ENCODE peak calls at places on chromosomes 5 and 9, in ten cellular contexts. One of them, this sample, is unnamed. For H3K27me3, the result is how much of the 10 kb centered on the place peaks cover.

GRCh38 chr9:137492464-137493162 is 33.5 kb upstream of the NSMF start:
- DNase-seq in GM23338: peak
- DNase-seq in upper lobe of left lung: no peak
- DNase-seq in stomach: no peak
- DNase-seq in vagina: no peak
- DNase-seq in HepG2: no peak
- DNase-seq in sigmoid colon: no peak
- DNase-seq in transverse colon: peak
- DNase-seq in HCT116: peak
- DNase-seq in breast epithelium: no peak
- DNase-seq in this sample: no peak

GRCh38 chr5:129111351-129111750 is 16.8 kb downstream of the ISOC1 start:
- DNase-seq in upper lobe of left lung: no peak
- DNase-seq in sigmoid colon: no peak
- DNase-seq in breast epithelium: no peak
- DNase-seq in HCT116: no peak
- DNase-seq in GM23338: no peak
- DNase-seq in vagina: no peak
- DNase-seq in transverse colon: no peak
- DNase-seq in HepG2: no peak
- DNase-seq in stomach: no peak
- DNase-seq in this sample: no peak

GRCh38 chr9:36551129-36551528 is 21.6 kb upstream of the MELK start:
- DNase-seq in breast epithelium: no peak
- DNase-seq in transverse colon: no peak
- DNase-seq in GM23338: no peak
- DNase-seq in sigmoid colon: no peak
- DNase-seq in vagina: no peak
- DNase-seq in HCT116: no peak
- DNase-seq in HepG2: no peak
- DNase-seq in stomach: no peak
- DNase-seq in upper lobe of left lung: no peak
- DNase-seq in this sample: no peak

GRCh38 chr5:179558912-179559279 is 8.5 kb downstream of the RUFY1 start:
- DNase-seq in HepG2: peak
- DNase-seq in GM23338: peak
- DNase-seq in upper lobe of left lung: peak
- DNase-seq in transverse colon: peak
- DNase-seq in vagina: no peak
- DNase-seq in sigmoid colon: no peak
- DNase-seq in stomach: peak
- DNase-seq in HCT116: no peak
- DNase-seq in breast epithelium: no peak
- DNase-seq in this sample: peak

GRCh38 chr5:98069876-98070512 is 703.5 kb upstream of the RGMB start:
- DNase-seq in transverse colon: no peak
- DNase-seq in sigmoid colon: no peak
- DNase-seq in vagina: no peak
- DNase-seq in breast epithelium: no peak
- DNase-seq in HCT116: no peak
- DNase-seq in stomach: no peak
- DNase-seq in HepG2: no peak
- DNase-seq in GM23338: no peak
- DNase-seq in upper lobe of left lung: no peak
- DNase-seq in this sample: no peak

GRCh38 chr9:81193362-81194339 is 495.7 kb downstream of the TLE1 start:
- DNase-seq in transverse colon: no peak
- DNase-seq in breast epithelium: no peak
- DNase-seq in stomach: no peak
- DNase-seq in GM23338: no peak
- DNase-seq in vagina: no peak
- DNase-seq in upper lobe of left lung: no peak
- DNase-seq in sigmoid colon: no peak
- DNase-seq in HepG2: no peak
- DNase-seq in HCT116: no peak
- DNase-seq in this sample: no peak

GRCh38 chr5:32474201-32474854 is 29.8 kb upstream of the ZFR start:
- DNase-seq in breast epithelium: no peak
- DNase-seq in vagina: no peak
- DNase-seq in HCT116: no peak
- DNase-seq in GM23338: no peak
- DNase-seq in transverse colon: peak
- DNase-seq in stomach: no peak
- DNase-seq in upper lobe of left lung: no peak
- DNase-seq in sigmoid colon: no peak
- DNase-seq in HepG2: no peak
- DNase-seq in this sample: no peak

GRCh38 chr9:136205707-136205992 is 722 bp upstream of the LHX3 start:
- DNase-seq in sigmoid colon: no peak
- DNase-seq in transverse colon: no peak
- DNase-seq in HepG2: no peak
- DNase-seq in HCT116: no peak
- DNase-seq in GM23338: no peak
- DNase-seq in breast epithelium: no peak
- DNase-seq in stomach: no peak
- DNase-seq in vagina: no peak
- DNase-seq in upper lobe of left lung: peak
- DNase-seq in this sample: no peak

GRCh38 chr5:136769900-136770684 is 404.7 kb upstream of the TRPC7 start:
- DNase-seq in vagina: no peak
- DNase-seq in GM23338: peak
- DNase-seq in sigmoid colon: peak
- DNase-seq in breast epithelium: peak
- DNase-seq in transverse colon: peak
- DNase-seq in HCT116: peak
- DNase-seq in upper lobe of left lung: no peak
- DNase-seq in stomach: peak
- DNase-seq in HepG2: peak
- DNase-seq in this sample: no peak

GRCh38 chr5:143592648-143593047 is 189.2 kb upstream of the NR3C1 start:
- DNase-seq in breast epithelium: no peak
- DNase-seq in stomach: no peak
- DNase-seq in HCT116: no peak
- DNase-seq in vagina: no peak
- DNase-seq in sigmoid colon: no peak
- DNase-seq in transverse colon: no peak
- DNase-seq in HepG2: no peak
- DNase-seq in GM23338: no peak
- DNase-seq in upper lobe of left lung: peak
- DNase-seq in this sample: no peak

GRCh38 chr9:34987160-34988040 is 2.1 kb upstream of the DNAJB5 start:
- DNase-seq in upper lobe of left lung: no peak
- DNase-seq in HepG2: no peak
- DNase-seq in transverse colon: no peak
- DNase-seq in sigmoid colon: no peak
- DNase-seq in HCT116: no peak
- DNase-seq in vagina: no peak
- DNase-seq in stomach: no peak
- DNase-seq in GM23338: no peak
- DNase-seq in breast epithelium: no peak
- DNase-seq in this sample: no peak
- H3K27ac ChIP-seq in upper lobe of left lung: no peak
- H3K27ac ChIP-seq in HepG2: no peak
- H3K27ac ChIP-seq in transverse colon: no peak
- H3K27ac ChIP-seq in sigmoid colon: no peak
- H3K27ac ChIP-seq in HCT116: no peak
- H3K27ac ChIP-seq in vagina: no peak
- H3K27ac ChIP-seq in stomach: no peak
- H3K27ac ChIP-seq in GM23338: no peak
- H3K27ac ChIP-seq in breast epithelium: no peak
- H3K27ac ChIP-seq in this sample: no peak

GRCh38 chr5:78541058-78541624 is 107.4 kb downstream of the LHFPL2 start:
- DNase-seq in GM23338: no peak
- DNase-seq in vagina: no peak
- DNase-seq in stomach: no peak
- DNase-seq in sigmoid colon: peak
- DNase-seq in HepG2: no peak
- DNase-seq in HCT116: no peak
- DNase-seq in upper lobe of left lung: no peak
- DNase-seq in breast epithelium: no peak
- DNase-seq in transverse colon: no peak
- DNase-seq in this sample: no peak

GRCh38 chr5:78542321-78542840 is 106.2 kb downstream of the LHFPL2 start:
- DNase-seq in GM23338: no peak
- DNase-seq in vagina: peak
- DNase-seq in sigmoid colon: peak
- DNase-seq in HCT116: no peak
- DNase-seq in stomach: no peak
- DNase-seq in transverse colon: no peak
- DNase-seq in breast epithelium: no peak
- DNase-seq in upper lobe of left lung: no peak
- DNase-seq in HepG2: no peak
- DNase-seq in this sample: no peak

GRCh38 chr5:78537821-78538220 is 110.8 kb downstream of the LHFPL2 start:
- DNase-seq in sigmoid colon: peak
- DNase-seq in HepG2: peak
- DNase-seq in HCT116: no peak
- DNase-seq in vagina: no peak
- DNase-seq in transverse colon: no peak
- DNase-seq in GM23338: peak
- DNase-seq in upper lobe of left lung: no peak
- DNase-seq in stomach: no peak
- DNase-seq in breast epithelium: no peak
- DNase-seq in this sample: no peak

GRCh38 chr5:78538240-78538850 is 110.2 kb downstream of the LHFPL2 start:
- DNase-seq in breast epithelium: no peak
- DNase-seq in HepG2: no peak
- DNase-seq in sigmoid colon: peak
- DNase-seq in stomach: no peak
- DNase-seq in upper lobe of left lung: no peak
- DNase-seq in HCT116: no peak
- DNase-seq in transverse colon: no peak
- DNase-seq in GM23338: no peak
- DNase-seq in vagina: no peak
- DNase-seq in this sample: no peak

GRCh38 chr5:78540335-78541057 is 108.1 kb downstream of the LHFPL2 start:
- DNase-seq in upper lobe of left lung: no peak
- DNase-seq in vagina: no peak
- DNase-seq in HepG2: no peak
- DNase-seq in sigmoid colon: peak
- DNase-seq in transverse colon: no peak
- DNase-seq in HCT116: no peak
- DNase-seq in GM23338: no peak
- DNase-seq in stomach: no peak
- DNase-seq in breast epithelium: peak
- DNase-seq in this sample: no peak
- TF ChIP-seq POLR2AphosphoS5 in upper lobe of left lung: no peak
- TF ChIP-seq POLR2AphosphoS5 in vagina: no peak
- TF ChIP-seq POLR2AphosphoS5 in HepG2: no peak
- TF ChIP-seq POLR2AphosphoS5 in sigmoid colon: peak
- TF ChIP-seq POLR2AphosphoS5 in transverse colon: no peak
- TF ChIP-seq POLR2AphosphoS5 in HCT116: no peak
- TF ChIP-seq POLR2AphosphoS5 in GM23338: no peak
- TF ChIP-seq POLR2AphosphoS5 in stomach: no peak
- TF ChIP-seq POLR2AphosphoS5 in breast epithelium: peak
- TF ChIP-seq POLR2AphosphoS5 in this sample: peak

GRCh38 chr5:93572773-93573626 is 8.0 kb downstream of the NR2F1-AS1 start:
- DNase-seq in transverse colon: no peak
- DNase-seq in upper lobe of left lung: peak
- DNase-seq in HepG2: no peak
- DNase-seq in sigmoid colon: no peak
- DNase-seq in GM23338: peak
- DNase-seq in breast epithelium: no peak
- DNase-seq in vagina: peak
- DNase-seq in HCT116: no peak
- DNase-seq in stomach: no peak
- DNase-seq in this sample: no peak
- H3K27me3 ChIP-seq in transverse colon: half or more
- H3K27me3 ChIP-seq in upper lobe of left lung: under half
- H3K27me3 ChIP-seq in HepG2: under half
- H3K27me3 ChIP-seq in sigmoid colon: under half
- H3K27me3 ChIP-seq in GM23338: half or more
- H3K27me3 ChIP-seq in breast epithelium: half or more
- H3K27me3 ChIP-seq in vagina: under half
- H3K27me3 ChIP-seq in HCT116: under half
- H3K27me3 ChIP-seq in stomach: under half
- H3K27me3 ChIP-seq in this sample: half or more

GRCh38 chr5:132838516-132839282 is 8.3 kb upstream of the SHROOM1 start:
- DNase-seq in GM23338: no peak
- DNase-seq in sigmoid colon: no peak
- DNase-seq in HCT116: no peak
- DNase-seq in stomach: no peak
- DNase-seq in breast epithelium: no peak
- DNase-seq in HepG2: no peak
- DNase-seq in vagina: no peak
- DNase-seq in upper lobe of left lung: no peak
- DNase-seq in transverse colon: no peak
- DNase-seq in this sample: no peak

GRCh38 chr5:132840896-132841818 is 10.7 kb upstream of the SHROOM1 start:
- DNase-seq in upper lobe of left lung: no peak
- DNase-seq in GM23338: no peak
- DNase-seq in vagina: no peak
- DNase-seq in HepG2: no peak
- DNase-seq in transverse colon: no peak
- DNase-seq in stomach: no peak
- DNase-seq in breast epithelium: no peak
- DNase-seq in sigmoid colon: no peak
- DNase-seq in HCT116: no peak
- DNase-seq in this sample: no peak

GRCh38 chr5:132837868-132838267 is 7.4 kb upstream of the SHROOM1 start:
- DNase-seq in HCT116: no peak
- DNase-seq in stomach: peak
- DNase-seq in breast epithelium: no peak
- DNase-seq in vagina: peak
- DNase-seq in HepG2: peak
- DNase-seq in sigmoid colon: no peak
- DNase-seq in transverse colon: peak
- DNase-seq in upper lobe of left lung: no peak
- DNase-seq in GM23338: no peak
- DNase-seq in this sample: no peak

GRCh38 chr5:132839426-132840301 is 9.2 kb upstream of the SHROOM1 start:
- DNase-seq in sigmoid colon: no peak
- DNase-seq in GM23338: no peak
- DNase-seq in breast epithelium: no peak
- DNase-seq in vagina: no peak
- DNase-seq in upper lobe of left lung: no peak
- DNase-seq in transverse colon: peak
- DNase-seq in HCT116: no peak
- DNase-seq in stomach: no peak
- DNase-seq in HepG2: peak
- DNase-seq in this sample: no peak

DNA sequence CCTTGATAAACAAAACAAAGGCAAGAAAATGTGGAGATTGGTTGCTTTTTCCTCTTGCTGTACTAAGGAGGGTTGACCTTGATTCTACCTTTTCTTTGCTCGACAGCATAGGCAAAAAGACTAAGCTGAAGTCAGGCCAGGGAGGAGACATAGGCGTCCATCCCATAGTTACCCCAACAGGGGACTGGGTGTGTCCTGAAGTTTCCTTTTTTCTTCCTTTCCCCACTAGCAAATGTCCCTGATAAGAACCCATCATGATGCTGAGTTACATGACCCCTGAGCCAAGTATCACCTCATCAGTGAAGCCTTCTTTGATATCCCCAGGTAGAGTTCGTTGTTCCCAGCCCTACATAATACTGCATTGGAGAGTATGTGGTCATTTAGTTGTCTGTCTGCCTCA is 9.9 kb upstream of the SHROOM1 start:
- DNase-seq in breast epithelium: no peak
- DNase-seq in HepG2: no peak
- DNase-seq in GM23338: no peak
- DNase-seq in HCT116: no peak
- DNase-seq in transverse colon: no peak
- DNase-seq in sigmoid colon: no peak
- DNase-seq in stomach: no peak
- DNase-seq in vagina: no peak
- DNase-seq in upper lobe of left lung: no peak
- DNase-seq in this sample: no peak
- H3K27ac ChIP-seq in breast epithelium: peak
- H3K27ac ChIP-seq in HepG2: peak
- H3K27ac ChIP-seq in GM23338: no peak
- H3K27ac ChIP-seq in HCT116: no peak
- H3K27ac ChIP-seq in transverse colon: peak
- H3K27ac ChIP-seq in sigmoid colon: peak
- H3K27ac ChIP-seq in stomach: peak
- H3K27ac ChIP-seq in vagina: peak
- H3K27ac ChIP-seq in upper lobe of left lung: peak
- H3K27ac ChIP-seq in this sample: peak

This sample was measured in suprapubic skin.